ENCODE peak calls at places on chromosomes 12 and 14, in seven cellular contexts. K is Caco-2, C is dorsolateral prefrontal cortex, U is Peyer's patch, M is BJ, X is choroid plexus epithelial cell, Q is brain microvascular endothelial cell. G is an unnamed sample.

GRCh38 chr12:114921796-114922195 is 237.8 kb upstream of the TBX3 start:
- DNase-seq in K (no peak), M (peak), C (no peak), X (no peak), U (no peak), Q (no peak), G (no peak)

GRCh38 chr14:67396381-67396965 is 15.5 kb downstream of the PLEK2 start:
- DNase-seq in X (peak), U (no peak), C (no peak), K (peak), Q (no peak), M (peak), G (no peak)

GRCh38 chr12:124460771-124461170 is 106.6 kb downstream of the NCOR2 start:
- DNase-seq in M (no peak), U (no peak), C (no peak), Q (no peak), X (no peak), K (no peak), G (no peak)

GRCh38 chr14:90567991-90568390 is 171.2 kb downstream of the CALM1 start:
- DNase-seq in K (no peak), C (peak), Q (no peak), X (no peak), U (no peak), M (no peak), G (no peak)

GRCh38 chr12:124754949-124755800 is 108.5 kb downstream of the SCARB1 start:
- DNase-seq in K (no peak), U (peak), X (peak), M (peak), Q (peak), C (peak), G (no peak)

GRCh38 chr12:73424484-73424883 is 1113.2 kb upstream of the ATXN7L3B start:
- DNase-seq in Q (no peak), K (no peak), X (no peak), M (no peak), C (no peak), U (no peak), G (no peak)

GRCh38 chr12:95741635-95742034 is 48.9 kb downstream of the NTN4 start:
- DNase-seq in K (no peak), U (no peak), M (no peak), C (no peak), Q (no peak), X (no peak), G (no peak)

GRCh38 chr12:22169281-22169824 is 123.3 kb downstream of the CMAS start:
- DNase-seq in X (no peak), Q (no peak), M (no peak), C (no peak), K (no peak), U (no peak), G (peak)

GRCh38 chr14:39417014-39417413 is 15.2 kb downstream of the FBXO33 start:
- DNase-seq in U (no peak), C (no peak), Q (no peak), X (peak), K (peak), M (no peak), G (no peak)
- H3K4me3 ChIP-seq in U (no peak), C (no peak), Q (no peak), X (no peak), K (no peak), M (no peak), G (no peak)

GRCh38 chr12:27844427-27845090 is 64.5 kb upstream of the MANSC4 start:
- DNase-seq in U (no peak), C (no peak), X (no peak), Q (no peak), K (peak), M (no peak), G (peak)

GRCh38 chr12:27838543-27838942 is 58.5 kb upstream of the MANSC4 start:
- DNase-seq in M (no peak), K (no peak), Q (no peak), X (no peak), C (no peak), U (no peak), G (no peak)

GRCh38 chr12:27843714-27844245 is 63.7 kb upstream of the MANSC4 start:
- DNase-seq in Q (peak), K (peak), X (peak), U (no peak), C (no peak), M (no peak), G (no peak)

GRCh38 chr12:27841392-27841882 is 61.4 kb upstream of the MANSC4 start:
- DNase-seq in C (no peak), U (no peak), M (no peak), Q (peak), X (peak), K (peak), G (peak)

GRCh38 chr12:27840229-27840999 is 60.4 kb upstream of the MANSC4 start:
- DNase-seq in U (no peak), M (no peak), C (no peak), K (no peak), X (peak), Q (no peak), G (peak)
- TF ChIP-seq CTCF in U (no peak), M (peak), C (no peak), K (no peak), X (peak), Q (peak), G (peak)

GRCh38 chr12:107864235-107864634 is 89.7 kb downstream of the ASCL4 start:
- DNase-seq in U (no peak), X (no peak), Q (no peak), C (no peak), K (no peak), M (no peak), G (no peak)
- H3K4me3 ChIP-seq in U (no peak), X (no peak), Q (no peak), C (peak), K (no peak), M (no peak), G (peak)

DNA sequence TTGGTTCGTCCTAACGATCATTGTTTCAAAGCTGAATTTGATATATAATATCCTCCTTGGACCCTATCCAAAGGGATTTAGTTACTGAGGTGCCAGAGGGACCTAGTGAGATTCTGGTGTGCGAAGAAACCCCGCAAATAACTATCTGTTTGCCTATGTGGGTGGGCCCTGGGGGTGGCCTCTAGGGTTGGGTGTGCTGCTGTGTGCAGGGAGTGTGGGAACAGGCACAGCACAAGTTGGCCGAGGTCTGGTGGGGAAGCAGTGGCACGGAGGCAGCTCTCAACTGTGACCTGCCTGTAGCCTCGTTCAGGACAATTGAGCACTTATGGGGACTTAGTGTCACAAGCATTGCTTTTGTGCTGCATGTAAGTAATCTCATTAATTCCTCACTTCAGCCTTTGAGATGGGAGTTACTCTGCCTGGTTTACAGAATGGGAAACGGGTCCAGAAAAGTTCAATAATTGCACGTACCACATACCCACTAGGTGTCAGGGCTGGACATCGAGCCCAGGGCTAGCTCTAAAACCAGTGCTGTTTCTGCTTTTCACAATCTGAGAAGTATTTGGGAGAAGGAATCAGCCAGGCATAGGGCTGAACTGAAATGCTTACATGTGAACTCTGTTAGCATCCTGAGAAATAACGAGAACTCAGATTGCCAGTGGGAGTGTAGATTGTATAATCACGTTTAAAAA is 58.8 kb downstream of the TECPR2 start:
- DNase-seq in U (no peak), M (no peak), X (no peak), K (no peak), C (no peak), Q (no peak), G (no peak)
- TF ChIP-seq CTCF in U (no peak), M (no peak), X (no peak), K (peak), C (no peak), Q (no peak), G (no peak)

DNA sequence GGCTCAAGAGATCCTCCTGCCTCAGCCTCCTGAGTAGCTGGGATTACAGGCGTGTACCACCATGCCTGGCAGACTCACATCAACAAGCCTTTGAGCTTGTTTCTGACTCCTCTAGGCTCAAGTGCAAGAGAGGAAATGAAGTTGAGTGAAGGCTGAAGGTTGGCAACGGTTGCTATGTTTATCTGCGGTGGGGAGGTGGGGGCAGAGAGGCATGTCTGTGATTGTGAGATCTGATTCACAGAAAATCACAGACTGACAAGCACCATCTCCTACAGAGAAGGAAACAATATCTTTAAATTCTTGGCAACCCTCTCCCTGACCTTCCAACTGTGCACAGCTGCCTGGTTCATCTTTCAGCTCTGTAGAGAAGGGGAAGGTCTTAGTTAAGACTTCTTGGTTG is 22.1 kb upstream of the NINJ2 start:
- DNase-seq in K (no peak), Q (peak), X (peak), M (no peak), C (no peak), U (peak), G (no peak)
- H3K4me3 ChIP-seq in K (no peak), Q (no peak), X (no peak), M (no peak), C (no peak), U (no peak), G (no peak)

GRCh38 chr12:110100315-110100970 is 23.7 kb upstream of the IFT81 start:
- DNase-seq in U (peak), C (peak), Q (peak), X (peak), M (no peak), K (peak), G (peak)
- TF ChIP-seq CTCF in U (peak), C (peak), Q (peak), X (peak), M (peak), K (peak), G (peak)

GRCh38 chr12:57213068-57213715 is 3.4 kb upstream of the NXPH4 start:
- DNase-seq in K (peak), X (peak), C (peak), Q (peak), U (peak), M (peak), G (no peak)
- H3K4me3 ChIP-seq in K (no peak), X (no peak), C (no peak), Q (no peak), U (no peak), M (no peak), G (no peak)

G was measured in LNCaP clone FGC.